ENCODE peak calls at places on chromosomes 5 and 9, in five cellular contexts. G is transverse colon, Y is RWPE2, N is H1, U is stomach. A is an unnamed sample.

GRCh38 chr5:10301266-10301665 is 6.4 kb downstream of the CMBL start:
- DNase-seq in G (peak), N (no peak), Y (no peak), U (no peak), A (peak)

GRCh38 chr5:136192015-136192525 is 892 bp downstream of the SMIM32 start:
- DNase-seq in N (no peak), Y (no peak), G (no peak), U (no peak), A (peak)

GRCh38 chr5:1772634-1773033 is 27.0 kb downstream of the MRPL36 start:
- DNase-seq in Y (no peak), N (no peak), U (no peak), G (no peak), A (no peak)

GRCh38 chr9:38032266-38032830 is 36.7 kb downstream of the SHB start:
- DNase-seq in Y (no peak), N (no peak), G (peak), U (peak), A (no peak)

GRCh38 chr5:157107508-157107907 is 1.3 kb downstream of the HAVCR2 start:
- DNase-seq in G (no peak), Y (no peak), U (no peak), N (no peak), A (no peak)

GRCh38 chr5:133926489-133926878 is 41.9 kb downstream of the C5orf15 start:
- DNase-seq in Y (no peak), G (no peak), N (no peak), U (no peak), A (no peak)

GRCh38 chr5:1762121-1762877 is 37.3 kb downstream of the MRPL36 start:
- DNase-seq in U (peak), Y (peak), G (no peak), N (no peak), A (peak)

GRCh38 chr9:33852216-33852826 is 35.4 kb downstream of the UBE2R2 start:
- DNase-seq in G (peak), N (peak), U (peak), Y (no peak), A (peak)

GRCh38 chr9:122005597-122005996 is 87.5 kb downstream of the TTLL11 start:
- DNase-seq in N (no peak), Y (no peak), G (no peak), U (no peak), A (no peak)

GRCh38 chr9:129885018-129885669 is 49.9 kb downstream of the USP20 start:
- DNase-seq in U (peak), G (peak), Y (no peak), N (no peak), A (peak)

GRCh38 chr5:89255845-89256463 is 373.0 kb upstream of the MEF2C start:
- DNase-seq in G (no peak), U (no peak), Y (no peak), N (peak), A (no peak)

GRCh38 chr9:118533101-118533500 is 828.9 kb downstream of the TLR4 start:
- DNase-seq in N (no peak), G (no peak), Y (no peak), U (no peak), A (no peak)

GRCh38 chr5:134524826-134525686 is at the start of gene JADE2:
- DNase-seq in N (no peak), G (peak), U (peak), Y (peak), A (peak)

GRCh38 chr5:76790632-76791290 is 28.1 kb upstream of the F2RL1 start:
- DNase-seq in G (no peak), N (no peak), U (no peak), Y (no peak), A (no peak)

GRCh38 chr9:97703437-97704326 is 6.5 kb upstream of the XPA start:
- DNase-seq in U (no peak), G (no peak), N (no peak), Y (no peak), A (no peak)

GRCh38 chr5:179301376-179301775 is 43.9 kb downstream of the ADAMTS2 start:
- DNase-seq in G (no peak), N (no peak), U (no peak), Y (peak), A (peak)

GRCh38 chr9:83920469-83920941 is 727 bp downstream of the KIF27 start:
- DNase-seq in Y (no peak), U (peak), G (peak), N (no peak), A (no peak)
- TF ChIP-seq CTCF in Y (no peak), U (no peak), G (peak), N (no peak), A (no peak)

GRCh38 chr5:139636207-139636792 is 11.8 kb upstream of the CXXC5 start:
- DNase-seq in N (no peak), Y (no peak), U (peak), G (peak), A (peak)

GRCh38 chr5:139635606-139636206 is 12.4 kb upstream of the CXXC5 start:
- DNase-seq in U (peak), N (no peak), G (peak), Y (peak), A (peak)

GRCh38 chr5:139637438-139638089 is 10.6 kb upstream of the CXXC5 start:
- DNase-seq in N (no peak), G (peak), Y (peak), U (peak), A (peak)

GRCh38 chr5:139638090-139638735 is 9.9 kb upstream of the CXXC5 start:
- DNase-seq in U (peak), G (peak), N (no peak), Y (peak), A (peak)

GRCh38 chr5:139636975-139637408 is 11.2 kb upstream of the CXXC5 start:
- DNase-seq in N (no peak), G (no peak), Y (peak), U (no peak), A (no peak)
- H3K27ac ChIP-seq in N (no peak), G (peak), Y (no peak), U (peak), A (peak)

GRCh38 chr9:133991211-133991921 is 758 bp downstream of the VAV2 start:
- DNase-seq in G (peak), Y (no peak), U (no peak), N (no peak), A (peak)

GRCh38 chr9:133993635-133994253 is 1.6 kb upstream of the VAV2 start:
- DNase-seq in G (no peak), Y (no peak), U (no peak), N (no peak), A (no peak)

GRCh38 chr9:133991964-133992779 is at the start of gene VAV2:
- DNase-seq in G (peak), Y (peak), N (no peak), U (peak), A (peak)

GRCh38 chr9:133994359-133995011 is 2.4 kb upstream of the VAV2 start:
- DNase-seq in Y (peak), G (peak), U (peak), N (peak), A (peak)

DNA sequence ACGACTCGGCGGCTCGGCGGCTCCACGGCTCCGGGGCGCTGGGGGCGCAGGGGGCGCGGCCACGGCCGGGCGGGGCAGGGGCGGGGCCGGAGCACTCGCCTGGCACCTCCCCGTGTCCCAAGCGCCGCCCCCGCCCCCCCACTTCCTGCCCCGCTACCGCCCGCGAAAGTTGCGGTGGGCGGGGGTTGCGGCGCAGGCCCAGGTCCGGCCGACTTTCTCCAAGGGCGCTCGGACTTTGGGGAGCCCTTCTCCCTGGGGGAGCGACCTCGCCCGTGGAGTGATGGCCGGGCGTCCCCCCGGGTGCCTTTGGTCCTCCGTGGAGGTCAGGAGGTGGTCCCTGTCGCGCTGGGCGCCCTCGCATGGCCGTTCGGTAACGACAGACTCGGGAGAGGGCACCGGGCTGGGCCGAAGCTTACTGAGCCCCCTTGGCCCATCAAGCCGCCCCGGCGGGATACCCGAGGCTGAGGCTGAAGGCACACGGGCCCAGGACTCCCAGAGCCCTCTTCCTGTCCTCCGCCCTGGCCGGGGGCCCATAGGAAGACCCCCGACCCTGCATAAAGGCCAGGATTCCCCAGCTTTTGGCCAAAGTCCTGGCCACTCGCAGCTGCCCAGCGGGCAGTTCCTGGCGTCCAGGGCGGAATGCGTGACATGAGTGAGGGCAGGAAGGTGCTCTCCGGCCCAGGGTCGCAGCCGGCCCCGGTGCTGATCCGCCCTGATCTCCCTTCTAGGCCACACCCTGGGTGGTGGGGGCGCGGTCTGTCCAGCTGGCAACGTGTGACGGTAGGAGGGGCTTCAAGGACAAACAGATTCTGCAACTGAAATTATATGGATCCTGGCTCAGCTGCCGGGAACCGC is 883 bp upstream of the VAV2 start:
- DNase-seq in U (peak), Y (peak), G (peak), N (peak), A (peak)
- TF ChIP-seq CTCF in U (no peak), Y (peak), G (peak), N (peak), A (no peak)

GRCh38 chr5:160286947-160287346 is 25.4 kb downstream of the CCNJL start:
- DNase-seq in N (no peak), U (no peak), Y (no peak), G (no peak), A (no peak)
- H3K27ac ChIP-seq in N (peak), U (peak), Y (peak), G (peak), A (peak)

GRCh38 chr9:4490705-4491620 is 695 bp downstream of the SLC1A1 start:
- DNase-seq in Y (no peak), N (no peak), U (no peak), G (no peak), A (no peak)
- TF ChIP-seq CTCF in Y (no peak), N (no peak), U (no peak), G (no peak), A (no peak)

GRCh38 chr5:80031109-80031508 is 4.0 kb upstream of the THBS4 start:
- DNase-seq in Y (no peak), N (no peak), G (no peak), U (no peak), A (no peak)

DNA sequence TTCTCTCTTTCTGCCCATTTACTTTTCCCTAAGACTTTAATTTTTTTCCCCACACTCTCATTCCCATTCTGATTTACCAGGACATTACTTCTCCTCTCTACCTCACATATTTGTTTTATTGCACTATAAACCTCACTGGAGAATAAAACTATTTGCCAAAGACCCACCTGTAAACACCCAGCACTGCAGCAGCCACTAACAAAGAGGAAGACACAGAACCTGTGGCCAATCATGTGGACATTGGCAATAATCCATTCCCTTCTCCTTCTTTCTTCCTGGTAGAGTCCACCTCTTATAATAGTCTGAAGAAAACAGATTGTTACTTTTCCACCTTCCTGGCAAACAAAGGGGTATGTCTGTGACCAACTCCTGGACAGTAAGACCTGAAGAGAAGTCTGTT is 8.3 kb upstream of the THBS4 start:
- DNase-seq in Y (no peak), N (no peak), U (no peak), G (no peak), A (no peak)
- H3K27ac ChIP-seq in Y (no peak), N (no peak), U (no peak), G (no peak), A (no peak)

GRCh38 chr9:8860925-8861324 is 1061.3 kb upstream of the DMAC1 start:
- DNase-seq in N (no peak), Y (no peak), G (no peak), U (no peak), A (no peak)
- TF ChIP-seq CTCF in N (no peak), Y (no peak), G (no peak), U (no peak), A (no peak)

DNA sequence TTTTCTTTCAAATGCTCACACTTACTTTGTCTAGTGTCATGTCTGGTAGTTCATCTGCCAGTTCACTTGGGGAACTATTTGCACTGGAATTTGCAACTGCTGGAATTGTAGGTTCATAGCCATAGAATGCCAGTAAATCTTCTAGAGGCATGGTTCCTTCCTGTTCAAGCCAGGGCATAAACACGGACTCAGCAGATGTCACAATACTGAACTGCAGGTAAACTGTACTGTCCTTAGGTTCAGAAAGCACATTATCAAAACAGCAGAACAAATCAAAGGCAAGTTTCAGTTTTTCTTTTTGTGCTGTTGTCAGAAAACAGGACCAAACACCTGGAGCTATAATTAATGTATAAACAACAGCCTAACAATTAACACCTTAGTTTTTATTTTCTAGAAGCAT is 13.1 kb downstream of the MIER3 start:
- DNase-seq in G (no peak), Y (no peak), U (no peak), N (no peak), A (no peak)
- H3K27ac ChIP-seq in G (no peak), Y (no peak), U (no peak), N (no peak), A (no peak)

DNA sequence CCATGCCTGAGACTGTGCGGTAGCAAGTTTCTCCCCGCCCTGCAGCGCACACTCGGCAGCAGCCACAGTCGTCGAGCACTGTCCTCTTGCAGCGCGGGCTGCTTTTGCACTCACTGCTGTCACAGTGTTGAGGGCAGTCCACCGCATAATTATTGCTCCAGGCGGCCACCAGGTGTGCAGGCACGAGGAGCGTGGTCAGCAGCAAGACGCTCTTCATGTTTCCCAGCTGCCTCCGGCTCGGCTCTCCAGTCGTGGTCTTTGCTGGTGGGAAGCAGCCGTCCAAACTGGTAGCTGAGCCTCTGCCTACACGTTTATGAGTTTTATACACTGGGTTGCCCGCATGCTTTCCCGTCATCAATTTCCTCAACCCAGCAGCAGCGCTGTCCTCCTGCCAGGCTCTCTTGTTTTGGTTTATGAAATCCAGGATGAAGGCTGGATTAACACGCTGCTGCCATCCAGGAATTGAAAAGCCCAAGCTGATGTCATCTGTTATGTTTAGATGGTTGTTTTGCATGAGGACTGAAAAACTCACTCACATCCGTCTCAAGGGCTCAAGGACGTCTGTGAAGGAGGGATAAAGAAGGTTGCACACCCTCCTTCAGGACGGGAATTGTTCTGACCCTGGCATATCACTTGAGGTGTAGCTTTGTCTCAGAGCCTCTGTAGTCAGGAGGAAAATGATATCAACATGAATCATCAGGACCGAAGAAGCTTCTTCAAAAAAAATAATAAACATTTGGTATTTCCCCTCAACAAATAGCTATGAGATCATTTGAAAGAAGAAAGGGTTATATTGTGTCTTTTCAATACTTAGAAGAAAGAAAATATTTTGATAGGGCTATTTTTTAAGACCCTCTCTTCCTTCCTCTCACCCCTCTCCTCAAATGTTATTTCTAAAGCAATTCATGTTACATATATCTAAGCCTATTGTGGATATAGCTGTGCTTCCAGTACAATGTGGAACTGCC is at the start of gene ESM1:
- DNase-seq in U (no peak), Y (peak), G (no peak), N (no peak), A (peak)
- TF ChIP-seq CTCF in U (no peak), Y (peak), G (no peak), N (no peak), A (no peak)